ENCODE peak calls at places on chromosomes 7 and 10, in seven cellular contexts. B, F, S, H, D, L and Q are unnamed samples.

GRCh38 chr7:70492641-70493040 is 639.3 kb upstream of the GALNT17 start:
- DNase-seq in H (no peak), L (no peak), S (no peak), F (no peak), D (no peak), B (no peak), Q (no peak)

GRCh38 chr7:21585070-21585724 is 42.4 kb downstream of the DNAH11 start:
- DNase-seq in S (no peak), F (no peak), L (no peak), B (no peak), H (no peak), D (no peak), Q (no peak)

GRCh38 chr7:147803625-147804024 is 786.9 kb upstream of the C7orf33 start:
- DNase-seq in S (peak), H (no peak), D (no peak), F (no peak), L (no peak), B (no peak), Q (no peak)

GRCh38 chr10:10911471-10911921 is 106.2 kb upstream of the CELF2 start:
- DNase-seq in L (peak), S (peak), D (no peak), H (peak), B (no peak), F (no peak), Q (no peak)

GRCh38 chr7:13240349-13240748 is 552.9 kb downstream of the ARL4A start:
- DNase-seq in H (peak), L (no peak), B (peak), S (peak), F (no peak), D (no peak), Q (no peak)

GRCh38 chr7:16604054-16604453 is 41.5 kb downstream of the ANKMY2 start:
- DNase-seq in B (peak), D (peak), L (no peak), S (peak), F (no peak), H (peak), Q (no peak)

GRCh38 chr7:26490631-26491624 is 199.3 kb downstream of the SNX10 start:
- DNase-seq in S (no peak), F (no peak), B (no peak), H (no peak), L (peak), D (no peak), Q (no peak)

GRCh38 chr7:114530074-114530611 is 115.5 kb downstream of the FOXP2 start:
- DNase-seq in B (peak), L (no peak), H (no peak), D (no peak), S (no peak), F (no peak), Q (no peak)

GRCh38 chr10:130301026-130301892 is 165.1 kb downstream of the GLRX3 start:
- DNase-seq in L (no peak), S (peak), D (peak), H (no peak), B (no peak), F (peak), Q (no peak)

GRCh38 chr10:114304017-114304565 is 65.0 kb downstream of the VWA2 start:
- DNase-seq in H (peak), S (peak), L (peak), F (peak), D (peak), B (peak), Q (peak)

GRCh38 chr7:152158801-152159587 is 133.5 kb downstream of the GALNT11 start:
- DNase-seq in L (peak), S (no peak), B (no peak), D (peak), F (peak), H (no peak), Q (peak)

GRCh38 chr7:69967152-69967591 is 368.9 kb downstream of the AUTS2 start:
- DNase-seq in S (no peak), B (no peak), D (no peak), F (no peak), L (no peak), H (no peak), Q (no peak)

GRCh38 chr10:132045324-132045723 is 20.4 kb upstream of the JAKMIP3 start:
- DNase-seq in S (no peak), L (no peak), H (no peak), B (no peak), D (no peak), F (no peak), Q (no peak)

GRCh38 chr7:144821069-144821468 is 14.8 kb downstream of the TPK1 start:
- DNase-seq in D (no peak), F (peak), B (no peak), L (no peak), H (no peak), S (no peak), Q (no peak)

GRCh38 chr10:86341361-86341811 is 25.2 kb downstream of the GRID1 start:
- DNase-seq in B (no peak), F (no peak), D (peak), H (peak), L (no peak), S (no peak), Q (no peak)

GRCh38 chr10:99172130-99172738 is 63.4 kb downstream of the HPSE2 start:
- DNase-seq in D (peak), S (peak), H (peak), B (peak), F (peak), L (peak), Q (no peak)

GRCh38 chr10:126210051-126210651 is 178.1 kb downstream of the ADAM12 start:
- DNase-seq in L (no peak), H (no peak), B (no peak), F (no peak), S (no peak), D (no peak), Q (no peak)

GRCh38 chr10:118047363-118047719 is 600 bp upstream of the RAB11FIP2 start:
- DNase-seq in B (no peak), L (no peak), H (no peak), D (no peak), S (peak), F (no peak), Q (no peak)

GRCh38 chr7:45417268-45417667 is 156.9 kb upstream of the ADCY1 start:
- DNase-seq in F (no peak), L (no peak), B (no peak), S (no peak), H (no peak), D (peak), Q (no peak)

GRCh38 chr10:46285300-46285699 is 1.5 kb upstream of the ANTXRL start:
- DNase-seq in H (no peak), L (peak), B (no peak), S (no peak), D (no peak), F (no peak), Q (no peak)

GRCh38 chr10:81570878-81571794 is 303.9 kb upstream of the NRG3 start:
- DNase-seq in F (no peak), L (no peak), H (no peak), B (no peak), S (no peak), D (no peak), Q (no peak)

GRCh38 chr10:119166564-119166963 is 1.1 kb upstream of the SFXN4 start:
- DNase-seq in B (no peak), S (no peak), H (no peak), L (no peak), F (no peak), D (peak), Q (no peak)

GRCh38 chr7:121084256-121084655 is 95.7 kb downstream of the CPED1 start:
- DNase-seq in B (no peak), D (no peak), L (no peak), F (no peak), S (no peak), H (no peak), Q (no peak)

GRCh38 chr7:100875356-100875751 is 451 bp downstream of the SRRT start:
- DNase-seq in D (peak), F (peak), L (no peak), S (no peak), B (no peak), H (no peak), Q (no peak)

GRCh38 chr7:100874300-100874576 is 665 bp upstream of the SRRT start:
- DNase-seq in B (no peak), F (no peak), L (no peak), D (no peak), S (no peak), H (no peak), Q (no peak)

GRCh38 chr7:100878013-100878412 is 3.1 kb downstream of the SRRT start:
- DNase-seq in S (no peak), D (no peak), L (no peak), H (no peak), F (no peak), B (no peak), Q (no peak)

GRCh38 chr7:100873599-100874299 is 1.2 kb upstream of the SRRT start:
- DNase-seq in B (no peak), L (no peak), H (no peak), F (no peak), D (peak), S (no peak), Q (no peak)

DNA sequence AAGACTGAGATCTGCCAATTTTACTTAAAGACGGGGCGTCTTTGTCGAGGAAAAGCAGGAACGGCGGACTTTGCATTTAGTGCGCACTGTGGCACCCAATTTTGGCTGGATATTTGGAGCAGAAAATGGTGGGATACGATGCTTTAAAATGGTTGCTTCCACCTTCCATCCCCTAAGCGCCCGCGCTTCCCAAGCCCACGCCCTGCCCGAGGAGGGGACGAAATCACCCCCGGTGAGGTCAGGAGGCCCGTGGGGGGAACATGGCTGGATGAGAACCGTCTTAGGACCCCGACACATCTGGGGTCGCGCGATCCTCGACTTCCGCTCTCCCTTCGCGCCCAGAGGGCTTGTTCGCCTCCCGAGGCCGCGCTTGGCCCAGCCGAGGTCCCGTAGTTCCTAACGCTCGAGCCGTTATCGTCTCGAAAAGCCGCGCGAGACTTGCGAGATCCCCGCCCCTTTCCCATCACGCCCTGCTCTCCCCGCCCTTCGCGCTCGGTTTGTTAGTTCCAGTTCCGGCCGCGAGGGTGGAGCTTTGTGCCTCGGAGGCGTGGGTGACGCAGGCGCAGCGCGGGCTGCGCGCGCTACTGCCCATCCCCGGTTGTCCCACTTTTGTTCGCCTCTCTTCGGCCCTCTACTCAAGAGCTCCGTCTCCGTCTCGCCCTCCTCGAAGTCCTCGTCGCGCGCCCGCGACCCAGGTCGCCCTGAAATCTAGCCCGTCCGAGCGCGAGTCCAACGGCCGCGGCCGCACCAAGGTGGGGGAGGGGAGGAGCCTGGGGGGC is at the start of gene SRRT:
- DNase-seq in D (peak), B (peak), L (peak), F (peak), S (peak), H (peak), Q (peak)
- TF ChIP-seq CTCF in D (no peak), B (no peak), L (peak), F (no peak), S (peak), H (peak), Q (no peak)

GRCh38 chr7:7182156-7183060 is at the start of gene C1GALT1:
- DNase-seq in F (peak), B (peak), S (peak), L (peak), H (peak), D (peak), Q (peak)
- TF ChIP-seq CTCF in F (peak), B (no peak), S (peak), L (peak), H (peak), D (peak), Q (peak)

DNA sequence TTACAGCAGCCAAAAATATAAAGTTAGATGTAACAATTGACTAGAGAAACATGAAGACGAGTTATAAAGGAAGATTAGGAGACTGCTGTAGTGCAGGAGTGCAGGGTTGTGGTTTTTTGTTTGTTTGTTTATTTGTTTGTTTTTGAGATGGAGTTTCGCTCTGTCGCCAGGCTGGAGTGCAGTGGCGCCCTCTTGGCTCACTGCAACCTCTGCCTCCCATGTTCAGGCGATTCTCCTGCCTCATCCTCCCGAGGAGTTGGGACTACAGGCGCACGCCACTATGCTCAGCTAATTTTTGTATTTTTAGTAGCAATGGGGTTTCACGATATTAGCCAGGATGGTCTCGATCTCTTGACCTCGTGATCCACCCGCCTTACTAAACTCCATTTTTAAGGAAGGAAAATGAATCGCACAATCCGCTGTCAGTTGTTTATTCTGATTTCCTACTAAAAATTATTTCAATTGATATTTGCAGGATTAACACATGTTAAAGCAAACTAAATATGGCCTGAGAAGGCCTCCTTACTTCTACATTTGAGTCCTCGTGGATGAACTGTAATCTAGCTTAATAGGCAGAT is 233.3 kb downstream of the NSUN6 start:
- DNase-seq in L (no peak), H (no peak), B (no peak), F (no peak), D (no peak), S (no peak), Q (no peak)
- TF ChIP-seq CTCF in L (no peak), H (no peak), B (no peak), F (no peak), D (no peak), S (no peak), Q (no peak)

DNA sequence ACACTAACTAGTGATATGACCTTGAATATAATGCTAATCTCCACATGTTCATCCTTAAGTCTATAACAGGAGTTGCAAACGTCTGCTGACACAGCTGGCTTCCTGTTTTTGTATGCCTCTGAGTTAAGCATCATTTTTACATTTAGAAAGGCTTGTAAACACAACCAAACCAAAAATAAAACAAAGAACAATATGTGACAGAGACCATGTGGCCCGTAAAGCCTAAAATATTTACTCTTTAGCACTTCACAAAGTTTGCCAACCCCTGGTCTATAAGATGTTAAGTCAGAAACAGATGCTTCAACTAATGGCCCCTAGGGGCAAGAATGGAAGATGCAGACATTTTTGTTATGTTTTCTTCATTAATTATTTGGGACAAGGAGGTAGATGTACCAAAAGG is 109.3 kb downstream of the CPEB3 start:
- DNase-seq in F (no peak), H (no peak), S (peak), B (no peak), D (peak), L (no peak), Q (no peak)
- TF ChIP-seq CTCF in F (no peak), H (peak), S (peak), B (no peak), D (no peak), L (no peak), Q (peak)

GRCh38 chr10:78829570-78829969 is 239.2 kb upstream of the ZMIZ1 start:
- DNase-seq in D (no peak), S (no peak), F (no peak), H (peak), L (no peak), B (no peak), Q (no peak)

GRCh38 chr10:78830062-78830974 is 238.4 kb upstream of the ZMIZ1 start:
- DNase-seq in D (no peak), L (no peak), H (peak), B (peak), S (no peak), F (no peak), Q (no peak)

GRCh38 chr10:78832281-78832680 is 236.5 kb upstream of the ZMIZ1 start:
- DNase-seq in B (peak), F (no peak), S (no peak), D (no peak), H (no peak), L (no peak), Q (no peak)

GRCh38 chr10:78831001-78831400 is 237.8 kb upstream of the ZMIZ1 start:
- DNase-seq in H (no peak), F (no peak), B (no peak), S (no peak), L (no peak), D (no peak), Q (no peak)

GRCh38 chr10:78831457-78831856 is 237.3 kb upstream of the ZMIZ1 start:
- DNase-seq in L (no peak), B (no peak), D (no peak), S (no peak), F (no peak), H (no peak), Q (no peak)
- TF ChIP-seq CTCF in L (no peak), B (no peak), D (no peak), S (no peak), F (no peak), H (no peak), Q (no peak)